ENCODE peak calls at places on chromosomes 13 and 19, in six cellular contexts. W, H, S, D, T and X are unnamed samples.

GRCh38 chr13:43159007-43159406 is 135.6 kb downstream of the DNAJC15 start:
- DNase-seq in S (no peak), T (peak; percentile 86), W (no peak), H (no peak), D (no peak), X (peak; percentile 46)

GRCh38 chr19:16337809-16338469 is 13.3 kb downstream of the KLF2 start:
- DNase-seq in S (no peak), D (no peak), T (no peak), H (no peak), W (no peak), X (no peak)

GRCh38 chr13:114161028-114161556 is 18.0 kb upstream of the CFAP97D2 start:
- DNase-seq in D (no peak), H (no peak), T (no peak), S (peak; percentile 47), W (no peak), X (no peak)

GRCh38 chr19:29945433-29945832 is 3.4 kb downstream of the URI1 start:
- DNase-seq in S (no peak), W (no peak), D (no peak), T (no peak), H (no peak), X (no peak)

GRCh38 chr19:33456845-33457220 is 64.8 kb downstream of the PEPD start:
- DNase-seq in S (no peak), D (no peak), W (no peak), T (no peak), H (no peak), X (no peak)

GRCh38 chr13:36217456-36217855 is 3.1 kb upstream of the SOHLH2 start:
- DNase-seq in S (no peak), D (no peak), W (no peak), T (no peak), H (no peak), X (no peak)

GRCh38 chr13:43785681-43786471 is 896 bp downstream of the ENOX1 start:
- DNase-seq in H (no peak), S (peak; percentile 71), T (peak; percentile 62), D (peak; percentile 41), W (peak; percentile 88), X (peak; percentile 93)

GRCh38 chr19:40512473-40513344 is 45.9 kb downstream of the SPTBN4 start:
- DNase-seq in T (peak; percentile 55), H (no peak), S (no peak), W (peak; percentile 84), D (peak; percentile 54), X (peak; percentile 59)

GRCh38 chr19:30317403-30317802 is 54.8 kb upstream of the ZNF536 start:
- DNase-seq in S (no peak), T (no peak), W (peak; percentile 24), D (no peak), H (no peak), X (no peak)

GRCh38 chr19:7982103-7982502 is 23.3 kb downstream of the ELAVL1 start:
- DNase-seq in D (no peak), T (no peak), H (no peak), W (no peak), S (no peak), X (no peak)

GRCh38 chr13:71866173-71867091 is 572 bp downstream of the DACH1 start:
- DNase-seq in W (peak; percentile 76), D (no peak), S (peak; percentile 60), T (peak; percentile 29), H (no peak), X (peak; percentile 37)

GRCh38 chr19:43809762-43810696 is 7.8 kb upstream of the LYPD5 start:
- DNase-seq in S (no peak), D (no peak), T (peak; percentile 52), W (no peak), H (peak; percentile 63), X (no peak)

GRCh38 chr13:83048419-83048818 is 833.9 kb downstream of the SLITRK1 start:
- DNase-seq in W (no peak), T (no peak), D (no peak), H (no peak), S (no peak), X (no peak)

GRCh38 chr13:40517486-40518311 is 148.7 kb downstream of the FOXO1 start:
- DNase-seq in T (no peak), S (no peak), W (no peak), H (no peak), D (no peak), X (no peak)

GRCh38 chr13:62085832-62086231 is 670.2 kb upstream of the PCDH20 start:
- DNase-seq in W (no peak), H (no peak), T (peak; percentile 7), D (no peak), S (no peak), X (no peak)

GRCh38 chr13:112715715-112716460 is 26.1 kb downstream of the ATP11A start:
- DNase-seq in D (no peak), W (peak; percentile 78), S (no peak), T (peak; percentile 65), H (no peak), X (peak; percentile 31)

GRCh38 chr13:112716841-112717520 is 27.1 kb downstream of the ATP11A start:
- DNase-seq in H (no peak), W (peak; percentile 36), D (no peak), T (no peak), S (no peak), X (peak; percentile 11)

GRCh38 chr13:112718318-112718717 is 28.5 kb downstream of the ATP11A start:
- DNase-seq in H (no peak), T (no peak), W (no peak), S (no peak), D (no peak), X (no peak)

GRCh38 chr13:112714772-112715569 is 25.1 kb downstream of the ATP11A start:
- DNase-seq in S (no peak), D (no peak), T (peak; percentile 45), W (no peak), H (no peak), X (no peak)

GRCh38 chr13:112716461-112716820 is 26.6 kb downstream of the ATP11A start:
- DNase-seq in W (peak; percentile 44), D (no peak), H (no peak), S (no peak), T (no peak), X (peak; percentile 27)
- H3K4me1 ChIP-seq in W (peaks cover 11% of the 10 kb centered on the region), D (peaks cover 13% of the 10 kb centered on the region), H (peaks cover 68% of the 10 kb centered on the region), S (peaks cover 6% of the 10 kb centered on the region), T (peaks cover 17% of the 10 kb centered on the region), X (peaks cover 77% of the 10 kb centered on the region)

DNA sequence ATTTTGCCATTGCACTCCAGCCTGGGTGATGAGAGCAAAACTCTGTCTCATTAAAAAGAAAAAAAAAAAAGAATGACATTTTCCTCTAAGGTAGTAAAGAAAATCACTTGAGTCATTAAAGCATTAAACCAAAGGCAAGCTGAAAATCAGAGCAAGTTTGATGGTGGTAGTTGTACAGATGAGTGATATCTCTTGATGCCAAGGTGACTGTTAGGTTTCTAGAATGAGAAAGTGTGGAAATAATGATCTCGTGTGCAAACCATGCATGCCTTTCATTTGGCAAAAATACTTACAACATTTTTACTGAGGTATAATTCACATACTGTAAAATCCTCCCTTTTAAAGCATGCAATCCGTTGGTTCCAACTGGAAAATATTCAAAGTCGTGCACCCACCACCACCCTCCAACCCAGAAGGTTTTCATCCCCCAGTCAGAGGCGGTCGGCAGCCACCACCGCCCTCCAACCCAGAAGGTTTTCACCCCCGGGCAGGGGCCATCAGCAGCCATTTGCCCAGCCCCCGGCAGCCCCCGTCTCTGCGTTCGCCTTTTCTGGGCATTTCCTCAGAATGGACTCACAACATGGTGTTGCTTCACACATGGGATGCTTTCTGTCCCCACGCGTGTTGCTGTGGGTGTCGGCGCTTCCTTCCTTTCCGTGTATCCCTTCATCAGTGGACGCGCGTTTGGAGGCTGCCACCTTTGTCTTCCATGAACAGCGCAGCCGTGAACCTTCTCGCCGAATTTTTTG is 90.2 kb downstream of the ATP11A start:
- DNase-seq in T (peak; percentile 34), D (no peak), S (no peak), W (no peak), H (no peak), X (no peak)
- H3K4me1 ChIP-seq in T (peaks cover 5% of the 10 kb centered on the region), D (peaks cover 11% of the 10 kb centered on the region), S (no peaks in the 10 kb centered on the region), W (no peaks in the 10 kb centered on the region), H (peaks cover 7% of the 10 kb centered on the region), X (no peaks in the 10 kb centered on the region)

DNA sequence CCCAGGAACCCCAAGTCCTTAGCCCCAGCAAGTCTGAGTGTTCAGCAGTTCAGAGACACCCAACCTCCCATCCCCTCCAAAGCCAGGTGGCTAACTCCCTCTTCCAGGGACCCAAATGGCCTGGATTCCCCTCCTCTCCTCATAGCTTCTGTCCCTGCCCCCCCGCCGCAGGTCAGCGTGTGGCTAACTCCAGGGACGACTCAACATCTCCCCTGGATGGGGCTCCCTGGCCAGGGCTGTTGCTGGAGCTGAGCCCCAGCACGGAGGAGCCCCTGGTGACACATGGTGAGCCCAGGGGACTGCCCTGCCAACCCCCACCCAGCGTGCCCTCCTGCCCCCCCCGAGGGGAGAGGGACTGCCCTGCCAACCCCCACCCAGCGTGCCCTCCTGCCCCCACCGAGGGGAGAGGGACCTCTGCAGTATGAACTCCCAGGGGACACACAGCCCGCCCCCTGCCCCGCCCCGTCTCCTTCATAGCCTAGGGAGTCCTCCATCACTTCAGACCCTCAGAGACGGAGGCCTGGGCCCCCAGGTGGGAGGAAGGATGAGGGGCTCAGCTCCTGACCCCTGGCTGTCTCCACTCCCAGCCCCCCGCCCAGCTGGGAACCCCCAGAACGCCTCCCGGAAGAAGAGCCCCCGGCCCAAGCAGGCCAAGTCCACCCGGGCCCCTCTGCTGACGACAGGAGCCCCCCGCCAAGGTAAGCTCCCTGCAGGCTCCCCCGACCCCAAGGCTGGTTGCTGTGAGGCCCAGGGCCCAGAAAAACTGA is 1.7 kb downstream of the SSC5D start:
- DNase-seq in H (no peak), D (no peak), W (no peak), T (no peak), S (peak; percentile 53), X (no peak)
- H3K4me1 ChIP-seq in H (peaks cover 26% of the 10 kb centered on the region), D (peaks cover 48% of the 10 kb centered on the region), W (peaks cover 17% of the 10 kb centered on the region), T (peaks cover 8% of the 10 kb centered on the region), S (peaks cover 5% of the 10 kb centered on the region), X (peaks cover 7% of the 10 kb centered on the region)

GRCh38 chr19:18301718-18302111 is 20.3 kb upstream of the JUND start:
- DNase-seq in W (no peak), S (no peak), T (no peak), H (no peak), D (no peak), X (no peak)
- H3K4me1 ChIP-seq in W (peaks cover 8% of the 10 kb centered on the region), S (peaks cover 25% of the 10 kb centered on the region), T (peaks cover 2% of the 10 kb centered on the region), H (peaks cover 88% of the 10 kb centered on the region), D (peaks cover 12% of the 10 kb centered on the region), X (peaks cover 27% of the 10 kb centered on the region)

DNA sequence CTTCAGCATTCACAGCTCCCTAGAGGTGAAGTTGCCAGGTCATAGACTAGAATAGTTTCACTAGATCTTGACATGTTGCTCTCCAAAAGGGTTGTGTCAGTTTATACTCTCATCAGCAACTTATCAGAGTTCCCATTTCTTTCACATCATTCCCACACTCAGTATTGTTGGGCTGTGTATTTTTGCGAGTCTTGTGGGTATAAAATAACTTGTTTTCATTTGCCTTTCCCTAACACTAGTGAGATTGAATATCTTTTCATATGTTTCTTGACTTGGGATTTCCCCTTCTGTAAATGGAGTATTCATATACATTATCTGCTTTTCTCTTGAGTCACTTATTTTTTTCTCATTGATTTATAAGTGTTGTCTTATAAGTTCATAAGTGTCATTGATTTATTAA is 55.2 kb upstream of the GPR183 start:
- DNase-seq in T (no peak), W (no peak), D (no peak), H (no peak), S (no peak), X (no peak)
- H3K4me1 ChIP-seq in T (peaks cover 9% of the 10 kb centered on the region), W (peaks cover 4% of the 10 kb centered on the region), D (peaks cover 5% of the 10 kb centered on the region), H (no peaks in the 10 kb centered on the region), S (no peaks in the 10 kb centered on the region), X (no peaks in the 10 kb centered on the region)